ENCODE peak calls at places on chromosomes 5 and 9, in five cellular contexts. P, A, Q, D and O are unnamed samples. For H3K79me1, the result is how much of the 10 kb centered on the place peaks cover.

GRCh38 chr5:88824141-88824540 is 58.8 kb downstream of the MEF2C start:
- DNase-seq in P (no peak), A (no peak), Q (no peak), D (no peak), O (no peak)

GRCh38 chr9:5596173-5596572 is 32.7 kb upstream of the RIC1 start:
- DNase-seq in P (no peak), A (no peak), Q (no peak), D (no peak), O (no peak)

GRCh38 chr5:129670944-129671343 is 77.0 kb upstream of the MINAR2 start:
- DNase-seq in P (no peak), A (no peak), Q (peak), D (peak), O (no peak)

GRCh38 chr5:53069626-53070025 is 39.9 kb downstream of the MOCS2 start:
- DNase-seq in P (no peak), A (no peak), Q (no peak), D (peak), O (no peak)

GRCh38 chr9:109012876-109013677 is at the start of gene CTNNAL1:
- DNase-seq in P (peak), A (peak), Q (peak), D (peak), O (peak)

GRCh38 chr5:131627466-131627865 is 7.6 kb downstream of the RAPGEF6 start:
- DNase-seq in P (no peak), A (no peak), Q (no peak), D (no peak), O (no peak)

GRCh38 chr9:110650261-110650660 is 18.3 kb upstream of the MUSK start:
- DNase-seq in P (no peak), A (no peak), Q (no peak), D (peak), O (no peak)

GRCh38 chr5:97192580-97193421 is 9.8 kb upstream of the RIOK2 start:
- DNase-seq in P (peak), A (no peak), Q (peak), D (no peak), O (no peak)

GRCh38 chr5:15502208-15502607 is 2.2 kb downstream of the FBXL7 start:
- DNase-seq in P (no peak), A (no peak), Q (no peak), D (peak), O (no peak)

GRCh38 chr9:121807918-121808278 is 156.5 kb downstream of the DAB2IP start:
- DNase-seq in P (no peak), A (no peak), Q (no peak), D (no peak), O (no peak)

GRCh38 chr9:5848372-5848882 is 15.5 kb upstream of the ERMP1 start:
- DNase-seq in P (no peak), A (no peak), Q (no peak), D (no peak), O (no peak)

GRCh38 chr9:112361602-112362001 is 18.3 kb upstream of the HSDL2 start:
- DNase-seq in P (no peak), A (no peak), Q (peak), D (peak), O (no peak)

GRCh38 chr5:149550608-149551226 is 522 bp downstream of the CSNK1A1 start:
- DNase-seq in P (no peak), A (no peak), Q (no peak), D (no peak), O (no peak)

GRCh38 chr5:170220196-170220595 is 12.6 kb upstream of the C5orf58 start:
- DNase-seq in P (no peak), A (no peak), Q (peak), D (no peak), O (no peak)

GRCh38 chr5:87300744-87301143 is 33.1 kb downstream of the RASA1 start:
- DNase-seq in P (no peak), A (no peak), Q (peak), D (peak), O (no peak)

GRCh38 chr5:81290146-81290545 is 11.2 kb upstream of the ZCCHC9 start:
- DNase-seq in P (no peak), A (no peak), Q (no peak), D (peak), O (no peak)

GRCh38 chr9:111961011-111961410 is 64.4 kb downstream of the UGCG start:
- DNase-seq in P (no peak), A (no peak), Q (no peak), D (peak), O (no peak)

GRCh38 chr9:85041737-85042136 is 372.2 kb downstream of the NTRK2 start:
- DNase-seq in P (no peak), A (no peak), Q (no peak), D (no peak), O (no peak)

DNA sequence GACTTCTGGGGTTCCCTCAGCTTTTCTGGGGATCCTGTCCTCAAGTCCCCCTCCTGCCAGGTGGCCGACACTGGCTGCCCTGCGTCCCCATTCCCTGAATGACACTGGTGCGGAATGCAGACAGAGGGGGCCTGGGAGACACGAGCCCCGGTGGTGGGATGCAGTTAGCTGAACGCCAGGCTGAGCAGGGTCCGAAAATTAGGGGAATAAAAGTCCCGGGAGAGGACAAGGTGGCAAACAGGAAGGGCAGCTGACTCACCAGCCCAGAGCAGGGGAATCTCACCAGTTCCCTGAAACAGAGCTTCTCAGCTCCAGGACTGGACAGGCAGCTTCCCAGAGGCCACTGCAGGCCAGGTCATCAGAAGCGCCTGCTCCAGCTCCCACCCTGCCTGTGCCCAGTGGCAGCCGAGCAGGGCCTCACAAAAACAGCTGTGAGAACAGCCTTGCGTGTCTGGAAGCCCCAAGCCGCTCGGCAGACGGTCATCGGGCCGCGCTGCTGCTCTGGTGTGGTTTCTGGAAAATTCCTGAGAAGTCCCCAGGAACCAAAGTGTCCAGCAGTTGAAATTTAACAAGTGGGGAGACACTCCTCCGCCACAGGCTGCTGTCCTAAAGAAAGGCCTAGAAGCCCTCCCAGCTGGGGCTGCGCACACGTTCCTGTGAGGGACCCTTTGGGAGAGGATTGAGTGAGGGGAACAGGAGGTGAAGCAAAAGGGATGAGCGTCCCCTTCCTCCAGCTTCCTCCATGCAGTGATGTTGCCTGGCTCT is 47.6 kb upstream of the EXOC3 start:
- DNase-seq in P (peak), A (no peak), Q (peak), D (peak), O (peak)
- H3K79me1 ChIP-seq in P (under half), A (under half), Q (under half), D (under half), O (under half)

GRCh38 chr9:113912816-113913215 is 36.7 kb downstream of the ZNF618 start:
- DNase-seq in P (no peak), A (no peak), Q (no peak), D (no peak), O (no peak)
- H3K79me1 ChIP-seq in P (under half), A (under half), Q (under half), D (half or more), O (under half)

GRCh38 chr5:123116757-123117156 is 27.7 kb downstream of the PRDM6 start:
- DNase-seq in P (no peak), A (no peak), Q (no peak), D (no peak), O (no peak)

GRCh38 chr5:123116063-123116462 is 27.0 kb downstream of the PRDM6 start:
- DNase-seq in P (no peak), A (no peak), Q (no peak), D (peak), O (no peak)

GRCh38 chr5:123119334-123119986 is 30.4 kb downstream of the PRDM6 start:
- DNase-seq in P (peak), A (no peak), Q (peak), D (peak), O (peak)

GRCh38 chr5:123120197-123120596 is 31.2 kb downstream of the PRDM6 start:
- DNase-seq in P (no peak), A (no peak), Q (peak), D (no peak), O (no peak)

DNA sequence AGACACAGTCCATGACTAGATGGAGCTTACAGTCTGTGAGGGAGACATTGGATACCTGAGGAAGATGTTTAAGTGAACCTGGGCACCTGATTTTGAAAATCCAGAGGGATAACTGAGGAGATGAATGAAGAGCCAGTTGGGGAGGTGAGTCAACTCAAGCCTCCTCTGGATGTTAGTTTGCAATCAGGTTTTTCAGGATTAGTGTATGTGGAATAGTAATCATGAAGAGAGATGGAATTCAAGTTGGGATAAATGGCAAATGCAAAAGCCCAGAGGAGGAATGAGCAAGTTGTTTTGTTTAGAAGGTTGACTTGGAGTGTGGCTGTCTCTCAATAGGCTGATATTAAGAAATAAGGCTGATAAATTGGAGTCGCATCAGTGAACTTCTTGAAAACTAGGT is 28.9 kb downstream of the PRDM6 start:
- DNase-seq in P (no peak), A (no peak), Q (no peak), D (no peak), O (no peak)
- H3K79me1 ChIP-seq in P (under half), A (under half), Q (under half), D (under half), O (under half)

GRCh38 chr9:137192859-137193258 is 4.4 kb downstream of the SSNA1 start:
- DNase-seq in P (no peak), A (no peak), Q (no peak), D (no peak), O (no peak)

GRCh38 chr9:137193771-137194170 is 5.3 kb downstream of the SSNA1 start:
- DNase-seq in P (no peak), A (no peak), Q (no peak), D (no peak), O (no peak)

GRCh38 chr9:137191691-137192447 is 3.4 kb downstream of the SSNA1 start:
- DNase-seq in P (no peak), A (no peak), Q (no peak), D (no peak), O (no peak)

GRCh38 chr9:137191245-137191644 is 2.8 kb downstream of the SSNA1 start:
- DNase-seq in P (no peak), A (no peak), Q (no peak), D (no peak), O (no peak)

DNA sequence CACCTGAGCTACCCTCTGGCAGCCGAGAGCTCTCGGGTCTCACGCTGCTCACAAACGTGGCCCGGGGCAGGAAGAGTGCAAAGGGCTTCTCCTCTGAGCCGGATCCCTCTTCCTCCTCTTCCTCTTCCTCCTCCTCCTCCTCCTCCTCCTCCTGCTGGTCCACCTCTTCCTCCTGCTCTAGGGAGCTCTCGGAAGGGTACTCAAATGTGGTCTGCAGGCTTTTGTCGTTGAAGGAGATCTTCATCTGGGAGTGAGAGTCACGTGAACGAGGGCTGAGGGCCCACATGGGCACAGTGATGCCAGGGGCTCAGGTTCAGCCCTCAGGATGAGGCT is 3.9 kb downstream of the SSNA1 start:
- DNase-seq in P (no peak), A (no peak), Q (no peak), D (no peak), O (no peak)
- H3K79me1 ChIP-seq in P (under half), A (under half), Q (under half), D (under half), O (under half)

GRCh38 chr9:133144142-133144886 is 19.4 kb downstream of the GBGT1 start:
- DNase-seq in P (peak), A (peak), Q (peak), D (peak), O (peak)

GRCh38 chr9:133143639-133144141 is 20.0 kb downstream of the GBGT1 start:
- DNase-seq in P (no peak), A (no peak), Q (no peak), D (no peak), O (no peak)

GRCh38 chr9:133144887-133145466 is 18.7 kb downstream of the GBGT1 start:
- DNase-seq in P (no peak), A (no peak), Q (no peak), D (peak), O (no peak)

GRCh38 chr9:133141833-133142594 is 21.0 kb upstream of the RALGDS start:
- DNase-seq in P (no peak), A (no peak), Q (no peak), D (no peak), O (no peak)

GRCh38 chr9:133142657-133143592 is 20.8 kb downstream of the GBGT1 start:
- DNase-seq in P (no peak), A (no peak), Q (no peak), D (no peak), O (no peak)
- H3K79me1 ChIP-seq in P (under half), A (under half), Q (under half), D (under half), O (under half)

GRCh38 chr5:139650031-139650688 is 2.0 kb downstream of the CXXC5 start:
- DNase-seq in P (no peak), A (no peak), Q (peak), D (no peak), O (no peak)

GRCh38 chr5:139649082-139649991 is 1.2 kb downstream of the CXXC5 start:
- DNase-seq in P (peak), A (no peak), Q (peak), D (no peak), O (no peak)

GRCh38 chr5:139647406-139648204 is 544 bp upstream of the CXXC5 start:
- DNase-seq in P (no peak), A (no peak), Q (peak), D (no peak), O (no peak)

GRCh38 chr5:139646912-139647391 is 1.2 kb upstream of the CXXC5 start:
- DNase-seq in P (no peak), A (no peak), Q (peak), D (no peak), O (no peak)

DNA sequence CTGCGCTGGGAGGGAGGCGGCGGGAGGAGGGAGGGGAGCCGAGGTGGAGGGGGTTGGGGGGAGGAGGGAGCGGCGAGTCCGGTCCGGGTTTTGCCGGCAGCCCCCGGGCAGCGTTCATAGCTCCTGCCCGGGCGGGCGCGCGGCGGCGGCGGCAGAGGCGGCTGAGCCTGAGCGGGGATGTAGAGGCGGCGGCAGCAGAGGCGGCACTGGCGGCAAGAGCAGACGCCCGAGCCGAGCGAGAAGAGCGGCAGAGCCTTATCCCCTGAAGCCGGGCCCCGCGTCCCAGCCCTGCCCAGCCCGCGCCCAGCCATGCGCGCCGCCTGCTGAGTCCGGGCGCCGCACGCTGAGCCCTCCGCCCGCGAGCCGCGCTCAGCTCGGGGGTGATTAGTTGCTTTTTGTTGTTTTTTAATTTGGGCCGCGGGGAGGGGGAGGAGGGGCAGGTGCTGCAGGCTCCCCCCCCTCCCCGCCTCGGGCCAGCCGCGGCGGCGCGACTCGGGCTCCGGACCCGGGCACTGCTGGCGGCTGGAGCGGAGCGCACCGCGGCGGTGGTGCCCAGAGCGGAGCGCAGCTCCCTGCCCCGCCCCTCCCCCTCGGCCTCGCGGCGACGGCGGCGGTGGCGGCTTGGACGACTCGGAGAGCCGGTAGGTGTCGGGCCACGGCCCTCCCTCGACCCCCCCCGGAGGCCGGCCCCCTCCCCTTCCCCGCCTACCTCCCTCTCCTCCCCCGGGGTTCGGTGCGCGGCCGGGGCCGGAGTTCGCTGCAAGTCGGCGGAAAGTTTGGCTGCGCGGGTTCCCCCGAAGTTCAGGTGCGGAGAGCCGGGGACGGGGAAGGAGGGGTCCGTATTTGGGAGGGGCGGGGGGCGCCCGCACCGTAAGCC is at the start of gene CXXC5:
- DNase-seq in P (peak), A (peak), Q (peak), D (peak), O (no peak)
- H3K79me1 ChIP-seq in P (under half), A (under half), Q (under half), D (under half), O (under half)